ENCODE peak calls at places on chromosomes 12 and 14, in five cellular contexts. H is fibroblast of pulmonary artery, M is GM10248, J is PC-3, A is CD14-positive monocyte. T is an unnamed sample.

GRCh38 chr12:6038160-6038559 is 86.3 kb downstream of the VWF start:
- DNase-seq in A (peak), J (peak), M (peak), H (peak), T (peak)

GRCh38 chr12:82740-83139 is 16.2 kb downstream of the IQSEC3 start:
- DNase-seq in A (no peak), J (no peak), H (no peak), M (no peak), T (no peak)

GRCh38 chr12:48185181-48185919 is 1.9 kb downstream of the CCDC184 start:
- DNase-seq in H (no peak), M (no peak), A (no peak), J (no peak), T (peak)

GRCh38 chr14:91545946-91546716 is 36.0 kb upstream of the PPP4R3A start:
- DNase-seq in M (no peak), A (no peak), H (no peak), J (peak), T (no peak)

GRCh38 chr12:92290016-92290685 is 144.5 kb upstream of the BTG1 start:
- DNase-seq in A (no peak), M (no peak), H (peak), J (peak), T (no peak)

GRCh38 chr12:120725659-120726509 is at the start of gene ACADS:
- DNase-seq in J (peak), H (peak), M (peak), A (peak), T (peak)

GRCh38 chr14:68208218-68208617 is 388.6 kb downstream of the RAD51B start:
- DNase-seq in A (no peak), M (no peak), H (no peak), J (no peak), T (no peak)

GRCh38 chr12:130555628-130556485 is 160.2 kb downstream of the RIMBP2 start:
- DNase-seq in J (no peak), M (no peak), H (no peak), A (no peak), T (no peak)

GRCh38 chr12:16950041-16950677 is 344.2 kb upstream of the LMO3 start:
- DNase-seq in H (no peak), J (no peak), M (no peak), A (no peak), T (no peak)

GRCh38 chr12:27937768-27938167 is 34.8 kb downstream of the PTHLH start:
- DNase-seq in J (no peak), H (peak), M (no peak), A (no peak), T (no peak)

GRCh38 chr14:106372870-106373657 is 846.7 kb downstream of the TMEM121 start:
- DNase-seq in A (no peak), H (no peak), J (peak), M (peak), T (peak)

GRCh38 chr12:50243507-50243906 is 39.8 kb downstream of the LIMA1 start:
- DNase-seq in M (no peak), H (no peak), J (no peak), A (no peak), T (no peak)

GRCh38 chr14:94088516-94088915 is 7.4 kb downstream of the IFI27L1 start:
- DNase-seq in M (no peak), A (no peak), J (peak), H (peak), T (no peak)

GRCh38 chr12:103880299-103881142 is 39.5 kb upstream of the NT5DC3 start:
- DNase-seq in J (peak), M (peak), H (no peak), A (no peak), T (peak)

GRCh38 chr12:31591308-31591901 is 469 bp upstream of the DENND5B start:
- DNase-seq in H (peak), M (peak), J (peak), A (no peak), T (peak)

GRCh38 chr12:107404981-107405380 is 280.6 kb upstream of the PWP1 start:
- DNase-seq in H (peak), J (peak), A (no peak), M (peak), T (peak)

GRCh38 chr14:55120466-55121144 is 8.4 kb upstream of the LGALS3 start:
- DNase-seq in A (peak), H (no peak), M (no peak), J (no peak), T (no peak)

GRCh38 chr12:57842342-57843294 is 3.9 kb downstream of the CTDSP2 start:
- DNase-seq in J (no peak), H (no peak), A (no peak), M (no peak), T (no peak)

GRCh38 chr12:96445743-96446655 is 43.4 kb upstream of the CFAP54 start:
- DNase-seq in A (no peak), H (peak), M (peak), J (peak), T (peak)

GRCh38 chr14:80133457-80133856 is 77.8 kb downstream of the DIO2 start:
- DNase-seq in A (no peak), H (no peak), M (no peak), J (no peak), T (no peak)

GRCh38 chr12:75665216-75665615 is 153.8 kb upstream of the KRR1 start:
- DNase-seq in H (no peak), M (no peak), J (no peak), A (no peak), T (no peak)

GRCh38 chr12:49979061-49979586 is 6.4 kb downstream of the AQP6 start:
- DNase-seq in J (no peak), H (no peak), A (no peak), M (no peak), T (no peak)

GRCh38 chr14:102711207-102711606 is 66.0 kb upstream of the TRAF3 start:
- DNase-seq in M (no peak), J (no peak), A (no peak), H (no peak), T (no peak)

GRCh38 chr14:32608880-32609279 is 279.8 kb downstream of the AKAP6 start:
- DNase-seq in A (no peak), H (peak), M (no peak), J (peak), T (no peak)

GRCh38 chr14:61466249-61466904 is 145.0 kb downstream of the PRKCH start:
- DNase-seq in M (no peak), J (peak), A (no peak), H (peak), T (no peak)

GRCh38 chr12:15919491-15919890 is 8.4 kb downstream of the DERA start:
- DNase-seq in A (no peak), H (no peak), M (no peak), J (no peak), T (no peak)

GRCh38 chr12:58969227-58969626 is 48.9 kb upstream of the LRIG3 start:
- DNase-seq in M (no peak), A (no peak), H (no peak), J (no peak), T (no peak)

GRCh38 chr12:102965281-102966155 is 8.0 kb downstream of the ASCL1 start:
- DNase-seq in H (no peak), M (peak), J (no peak), A (no peak), T (no peak)

GRCh38 chr12:55585817-55586216 is 13.5 kb downstream of the OR2AP1 start:
- DNase-seq in H (no peak), A (no peak), J (no peak), M (no peak), T (no peak)

GRCh38 chr12:17976202-17976601 is 113.8 kb downstream of the RERGL start:
- DNase-seq in J (peak), A (no peak), H (no peak), M (no peak), T (no peak)

GRCh38 chr12:85626031-85626781 is 210.0 kb downstream of the RASSF9 start:
- DNase-seq in A (no peak), M (no peak), J (peak), H (peak), T (no peak)

GRCh38 chr12:132413931-132414588 is 75.9 kb upstream of the FBRSL1 start:
- DNase-seq in J (peak), A (no peak), M (peak), H (no peak), T (peak)

GRCh38 chr14:61226015-61226654 is 55.0 kb downstream of the TMEM30B start:
- DNase-seq in J (no peak), M (no peak), H (no peak), A (no peak), T (no peak)

GRCh38 chr12:45989277-45989856 is 1.0 kb downstream of the SCAF11 start:
- DNase-seq in A (no peak), M (peak), H (peak), J (peak), T (no peak)

GRCh38 chr12:1776139-1776975 is 44.0 kb upstream of the LRTM2 start:
- DNase-seq in M (no peak), H (peak), A (no peak), J (peak), T (no peak)

GRCh38 chr12:108332791-108333382 is 6.2 kb downstream of the CMKLR1 start:
- DNase-seq in M (no peak), J (no peak), H (no peak), A (peak), T (no peak)

GRCh38 chr12:84508325-84508861 is 404.2 kb downstream of the SLC6A15 start:
- DNase-seq in A (no peak), H (peak), M (no peak), J (peak), T (no peak)

GRCh38 chr14:42140001-42140400 is 533.3 kb downstream of the LRFN5 start:
- DNase-seq in M (no peak), A (no peak), H (no peak), J (peak), T (no peak)

GRCh38 chr12:10021342-10021741 is 9.1 kb upstream of the CLEC9A start:
- DNase-seq in J (no peak), A (no peak), H (no peak), M (no peak), T (no peak)
- TF ChIP-seq CTCF in J (no peak), A (no peak), H (no peak), M (no peak), T (no peak)

DNA sequence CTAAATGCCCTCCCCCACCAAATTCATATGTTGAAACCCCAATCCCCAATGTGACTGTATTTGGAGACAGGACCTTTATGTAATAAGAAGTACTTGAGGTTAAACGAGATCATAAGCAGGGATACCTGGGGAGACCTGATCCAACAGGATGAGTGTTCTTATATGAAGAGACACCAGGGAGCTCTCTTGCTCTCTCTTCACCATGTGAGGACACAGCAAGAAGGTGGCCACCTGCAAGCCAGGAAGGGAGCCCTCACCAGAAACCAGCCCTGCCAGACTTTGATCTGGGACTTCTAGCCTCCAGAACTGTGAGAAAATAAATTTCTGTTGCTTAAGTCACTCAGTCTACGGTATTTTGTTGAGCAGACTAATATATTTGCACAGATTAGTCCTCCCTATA is 113.6 kb downstream of the NUAK1 start:
- DNase-seq in J (peak), H (no peak), M (no peak), A (no peak), T (no peak)
- TF ChIP-seq CTCF in J (no peak), H (no peak), M (no peak), A (no peak), T (no peak)

GRCh38 chr14:98103705-98104104 is 1168.3 kb downstream of the BCL11B start:
- DNase-seq in J (no peak), H (no peak), M (no peak), A (no peak), T (no peak)
- TF ChIP-seq CTCF in J (no peak), H (no peak), M (no peak), A (no peak), T (no peak)

GRCh38 chr14:95510804-95511203 is 5.6 kb downstream of the SYNE3 start:
- DNase-seq in J (no peak), H (no peak), A (no peak), M (no peak), T (no peak)

GRCh38 chr14:95507174-95507573 is 9.3 kb downstream of the SYNE3 start:
- DNase-seq in A (peak), M (no peak), J (peak), H (peak), T (no peak)

GRCh38 chr14:95507701-95508103 is 8.7 kb downstream of the SYNE3 start:
- DNase-seq in A (no peak), J (peak), M (no peak), H (peak), T (no peak)

GRCh38 chr14:95509512-95509911 is 6.9 kb downstream of the SYNE3 start:
- DNase-seq in H (no peak), M (no peak), A (no peak), J (no peak), T (no peak)

DNA sequence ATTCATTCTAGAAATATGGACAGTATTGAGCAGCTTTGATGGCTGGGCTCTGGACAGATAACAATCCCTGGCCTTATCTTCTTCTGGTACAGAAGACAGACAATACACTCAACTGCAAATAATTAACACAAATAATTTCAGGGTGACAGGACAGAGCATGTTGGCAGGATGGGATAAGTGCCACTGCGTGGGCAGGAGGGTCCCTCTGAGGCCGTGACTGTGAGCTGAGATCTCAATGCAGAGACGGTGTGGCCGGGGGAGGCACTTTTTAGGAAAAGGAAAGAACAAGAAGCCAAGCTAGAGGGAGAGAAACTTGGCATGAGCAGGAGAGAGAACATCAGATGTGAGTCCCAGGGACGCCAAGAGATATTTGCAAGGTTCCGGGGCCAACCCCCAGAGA is 8.1 kb downstream of the SYNE3 start:
- DNase-seq in J (no peak), A (no peak), H (no peak), M (no peak), T (no peak)
- TF ChIP-seq CTCF in J (no peak), A (no peak), H (no peak), M (no peak), T (no peak)

DNA sequence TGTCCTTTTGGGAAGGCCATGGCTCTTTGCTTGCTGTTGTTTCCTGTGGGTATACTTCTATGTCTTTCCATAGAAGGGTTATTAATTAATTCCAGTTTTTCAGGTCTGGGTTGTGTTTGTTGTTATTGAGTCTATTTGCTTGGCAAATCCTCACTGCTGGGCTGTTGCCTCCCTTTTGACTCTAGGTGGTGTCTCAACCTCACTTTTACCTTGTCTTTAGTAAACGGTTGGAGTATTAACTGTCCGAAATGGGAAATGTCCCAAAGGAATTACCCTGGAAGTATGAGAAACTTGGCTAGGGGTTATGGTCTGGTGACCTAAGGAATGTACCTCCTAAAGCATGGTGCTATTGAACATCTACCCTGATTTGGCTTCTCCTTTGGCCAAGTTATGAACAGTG is 16.7 kb downstream of the PRH1 start:
- DNase-seq in M (no peak), H (peak), A (no peak), J (peak), T (no peak)
- TF ChIP-seq CTCF in M (no peak), H (no peak), A (no peak), J (no peak), T (no peak)

GRCh38 chr14:81625343-81625742 is 91.7 kb upstream of the SEL1L start:
- DNase-seq in A (no peak), M (peak), J (peak), H (peak), T (peak)
- TF ChIP-seq CTCF in A (no peak), M (peak), J (peak), H (no peak), T (no peak)

GRCh38 chr12:21169878-21170472 is 39.0 kb downstream of the SLCO1B1 start:
- DNase-seq in J (peak), A (no peak), M (peak), H (peak), T (peak)
- TF ChIP-seq CTCF in J (peak), A (peak), M (peak), H (peak), T (peak)

DNA sequence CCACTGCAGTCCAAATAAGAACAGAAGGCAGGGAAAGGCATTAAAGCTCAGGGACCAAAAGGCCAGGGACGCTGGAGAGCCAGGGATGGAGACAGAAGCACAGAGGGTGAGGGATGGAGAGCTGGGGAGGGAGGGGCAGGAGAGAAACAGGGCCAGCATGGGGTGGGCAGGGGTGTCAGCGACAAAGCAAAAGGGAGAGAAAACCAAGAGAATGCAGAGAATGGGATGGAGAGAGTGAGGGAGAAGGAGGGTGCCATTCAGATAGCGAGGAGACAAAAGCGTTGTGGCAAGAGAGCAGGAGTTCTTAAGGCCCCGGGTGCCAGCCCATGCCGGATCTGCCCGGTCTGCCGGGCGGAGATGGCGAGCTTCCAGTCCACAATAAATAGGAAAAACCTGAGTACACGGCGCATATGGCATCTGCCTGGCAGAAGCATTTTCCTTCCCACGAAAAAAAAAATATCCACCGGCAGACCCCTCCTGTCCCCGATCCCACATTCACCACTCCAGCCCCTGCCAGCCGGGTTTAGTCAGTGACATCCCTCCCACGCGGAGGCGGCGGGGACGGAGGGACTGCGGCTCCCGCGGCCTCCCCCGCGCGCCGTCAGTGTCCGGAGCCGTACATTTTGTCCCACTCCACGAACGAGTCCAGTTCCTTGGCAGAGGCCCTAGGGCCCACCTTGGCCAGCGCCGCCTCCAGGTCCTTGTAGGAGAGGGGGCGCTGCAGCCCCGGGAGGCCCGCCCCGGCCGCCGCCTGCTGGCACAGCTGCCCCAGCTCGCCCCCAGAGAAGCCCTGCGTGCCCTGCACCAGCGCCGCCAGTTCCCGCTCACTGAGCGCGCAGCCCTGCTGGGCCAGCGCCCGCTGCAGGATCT is 28.4 kb downstream of the FIGNL2 start:
- DNase-seq in A (no peak), M (no peak), J (no peak), H (no peak), T (no peak)
- TF ChIP-seq CTCF in A (no peak), M (no peak), J (peak), H (no peak), T (no peak)

T was measured in GM20000.